ENCODE peak calls at places on chromosomes 12 and 14, in eight cellular contexts. One of them, this sample, is unnamed.
A peak's percentile ranks its signal among the peaks of the same experiment; 100 is the strongest.

GRCh38 chr14:35576856-35577255 is 42.9 kb downstream of the INSM2 start:
- DNase-seq in left lung: no peak
- DNase-seq in stomach: no peak
- DNase-seq in GM23338: no peak
- DNase-seq in pancreas: no peak
- DNase-seq in heart left ventricle: no peak
- DNase-seq in effector memory CD4-positive, alpha-beta T cell: no peak
- DNase-seq in BJ: no peak
- DNase-seq in this sample: no peak

GRCh38 chr12:29024117-29024516 is 125.0 kb upstream of the FAR2 start:
- DNase-seq in GM23338: peak; percentile 15
- DNase-seq in heart left ventricle: no peak
- DNase-seq in effector memory CD4-positive, alpha-beta T cell: no peak
- DNase-seq in BJ: no peak
- DNase-seq in left lung: no peak
- DNase-seq in pancreas: no peak
- DNase-seq in stomach: no peak
- DNase-seq in this sample: no peak

GRCh38 chr12:119202544-119202943 is 23.8 kb downstream of the HSPB8 start:
- DNase-seq in BJ: no peak
- DNase-seq in heart left ventricle: no peak
- DNase-seq in stomach: no peak
- DNase-seq in pancreas: no peak
- DNase-seq in left lung: no peak
- DNase-seq in GM23338: no peak
- DNase-seq in effector memory CD4-positive, alpha-beta T cell: no peak
- DNase-seq in this sample: no peak

GRCh38 chr12:52645120-52645761 is 6.8 kb downstream of the KRT2 start:
- DNase-seq in effector memory CD4-positive, alpha-beta T cell: peak; percentile 9
- DNase-seq in GM23338: no peak
- DNase-seq in heart left ventricle: no peak
- DNase-seq in pancreas: no peak
- DNase-seq in stomach: no peak
- DNase-seq in BJ: no peak
- DNase-seq in left lung: no peak
- DNase-seq in this sample: no peak

GRCh38 chr14:65250162-65250495 is 147.8 kb upstream of the MAX start:
- DNase-seq in GM23338: no peak
- DNase-seq in BJ: no peak
- DNase-seq in stomach: peak; percentile 74
- DNase-seq in left lung: no peak
- DNase-seq in heart left ventricle: no peak
- DNase-seq in effector memory CD4-positive, alpha-beta T cell: no peak
- DNase-seq in pancreas: peak; percentile 65
- DNase-seq in this sample: no peak

GRCh38 chr14:68784995-68785816 is 7.7 kb downstream of the ZFP36L1 start:
- DNase-seq in effector memory CD4-positive, alpha-beta T cell: no peak
- DNase-seq in left lung: no peak
- DNase-seq in heart left ventricle: no peak
- DNase-seq in GM23338: no peak
- DNase-seq in stomach: peak; percentile 27
- DNase-seq in BJ: no peak
- DNase-seq in pancreas: peak; percentile 61
- DNase-seq in this sample: no peak

GRCh38 chr14:96299441-96299840 is 43.4 kb downstream of the BDKRB1 start:
- DNase-seq in BJ: no peak
- DNase-seq in GM23338: no peak
- DNase-seq in heart left ventricle: no peak
- DNase-seq in effector memory CD4-positive, alpha-beta T cell: no peak
- DNase-seq in pancreas: no peak
- DNase-seq in left lung: no peak
- DNase-seq in stomach: no peak
- DNase-seq in this sample: no peak

GRCh38 chr12:45893240-45893639 is 97.1 kb downstream of the SCAF11 start:
- DNase-seq in left lung: no peak
- DNase-seq in GM23338: peak; percentile 79
- DNase-seq in heart left ventricle: no peak
- DNase-seq in BJ: no peak
- DNase-seq in stomach: no peak
- DNase-seq in pancreas: no peak
- DNase-seq in effector memory CD4-positive, alpha-beta T cell: no peak
- DNase-seq in this sample: no peak

GRCh38 chr12:124326899-124327298 is 32.0 kb downstream of the RFLNA start:
- DNase-seq in stomach: no peak
- DNase-seq in BJ: no peak
- DNase-seq in effector memory CD4-positive, alpha-beta T cell: no peak
- DNase-seq in GM23338: no peak
- DNase-seq in pancreas: no peak
- DNase-seq in heart left ventricle: no peak
- DNase-seq in left lung: no peak
- DNase-seq in this sample: no peak

GRCh38 chr12:116525418-116526001 is 33.7 kb upstream of the MAP1LC3B2 start:
- DNase-seq in BJ: no peak
- DNase-seq in effector memory CD4-positive, alpha-beta T cell: no peak
- DNase-seq in stomach: peak; percentile 80
- DNase-seq in left lung: peak; percentile 44
- DNase-seq in heart left ventricle: no peak
- DNase-seq in GM23338: peak; percentile 70
- DNase-seq in pancreas: peak; percentile 83
- DNase-seq in this sample: no peak

GRCh38 chr12:46557539-46558373 is 185.2 kb upstream of the SLC38A2 start:
- DNase-seq in left lung: no peak
- DNase-seq in effector memory CD4-positive, alpha-beta T cell: no peak
- DNase-seq in GM23338: no peak
- DNase-seq in pancreas: no peak
- DNase-seq in BJ: peak; percentile 72
- DNase-seq in stomach: no peak
- DNase-seq in heart left ventricle: no peak
- DNase-seq in this sample: no peak

GRCh38 chr12:100450726-100451125 is 22.9 kb upstream of the NR1H4 start:
- DNase-seq in heart left ventricle: no peak
- DNase-seq in effector memory CD4-positive, alpha-beta T cell: no peak
- DNase-seq in pancreas: no peak
- DNase-seq in stomach: no peak
- DNase-seq in left lung: no peak
- DNase-seq in BJ: no peak
- DNase-seq in GM23338: no peak
- DNase-seq in this sample: no peak

GRCh38 chr12:21823581-21823980 is 49.1 kb upstream of the KCNJ8 start:
- DNase-seq in stomach: no peak
- DNase-seq in GM23338: peak; percentile 18
- DNase-seq in pancreas: no peak
- DNase-seq in effector memory CD4-positive, alpha-beta T cell: no peak
- DNase-seq in BJ: no peak
- DNase-seq in left lung: peak; percentile 46
- DNase-seq in heart left ventricle: peak; percentile 67
- DNase-seq in this sample: no peak

GRCh38 chr14:91058017-91058675 is 2.3 kb downstream of the RPS6KA5 start:
- DNase-seq in GM23338: no peak
- DNase-seq in heart left ventricle: no peak
- DNase-seq in pancreas: no peak
- DNase-seq in BJ: no peak
- DNase-seq in effector memory CD4-positive, alpha-beta T cell: no peak
- DNase-seq in left lung: no peak
- DNase-seq in stomach: no peak
- DNase-seq in this sample: no peak

GRCh38 chr14:37253905-37254304 is 56.2 kb downstream of the MIPOL1 start:
- DNase-seq in heart left ventricle: no peak
- DNase-seq in effector memory CD4-positive, alpha-beta T cell: no peak
- DNase-seq in GM23338: no peak
- DNase-seq in left lung: no peak
- DNase-seq in stomach: no peak
- DNase-seq in BJ: peak; percentile 6
- DNase-seq in pancreas: no peak
- DNase-seq in this sample: no peak

GRCh38 chr12:8989425-8989824 is at the start of gene KLRG1:
- DNase-seq in BJ: no peak
- DNase-seq in left lung: no peak
- DNase-seq in effector memory CD4-positive, alpha-beta T cell: no peak
- DNase-seq in heart left ventricle: no peak
- DNase-seq in stomach: no peak
- DNase-seq in GM23338: no peak
- DNase-seq in pancreas: no peak
- DNase-seq in this sample: peak; percentile 33

GRCh38 chr14:20714593-20715250 is 26.2 kb downstream of the ANG start:
- DNase-seq in pancreas: peak; percentile 74
- DNase-seq in heart left ventricle: peak; percentile 81
- DNase-seq in GM23338: no peak
- DNase-seq in effector memory CD4-positive, alpha-beta T cell: no peak
- DNase-seq in left lung: peak; percentile 86
- DNase-seq in BJ: no peak
- DNase-seq in stomach: peak; percentile 91
- DNase-seq in this sample: no peak

GRCh38 chr14:100339757-100340453 is 16.8 kb downstream of the SLC25A47 start:
- DNase-seq in left lung: no peak
- DNase-seq in heart left ventricle: no peak
- DNase-seq in BJ: no peak
- DNase-seq in stomach: no peak
- DNase-seq in GM23338: no peak
- DNase-seq in pancreas: no peak
- DNase-seq in effector memory CD4-positive, alpha-beta T cell: no peak
- DNase-seq in this sample: no peak
- H3K36me3 ChIP-seq in left lung: no peaks in the 10 kb centered on the region
- H3K36me3 ChIP-seq in heart left ventricle: peaks cover 71% of the 10 kb centered on the region
- H3K36me3 ChIP-seq in BJ: peaks cover 39% of the 10 kb centered on the region
- H3K36me3 ChIP-seq in stomach: peaks cover 20% of the 10 kb centered on the region
- H3K36me3 ChIP-seq in GM23338: peaks cover 29% of the 10 kb centered on the region
- H3K36me3 ChIP-seq in pancreas: peaks cover 3% of the 10 kb centered on the region
- H3K36me3 ChIP-seq in effector memory CD4-positive, alpha-beta T cell: peaks cover 6% of the 10 kb centered on the region
- H3K36me3 ChIP-seq in this sample: peaks cover 32% of the 10 kb centered on the region

DNA sequence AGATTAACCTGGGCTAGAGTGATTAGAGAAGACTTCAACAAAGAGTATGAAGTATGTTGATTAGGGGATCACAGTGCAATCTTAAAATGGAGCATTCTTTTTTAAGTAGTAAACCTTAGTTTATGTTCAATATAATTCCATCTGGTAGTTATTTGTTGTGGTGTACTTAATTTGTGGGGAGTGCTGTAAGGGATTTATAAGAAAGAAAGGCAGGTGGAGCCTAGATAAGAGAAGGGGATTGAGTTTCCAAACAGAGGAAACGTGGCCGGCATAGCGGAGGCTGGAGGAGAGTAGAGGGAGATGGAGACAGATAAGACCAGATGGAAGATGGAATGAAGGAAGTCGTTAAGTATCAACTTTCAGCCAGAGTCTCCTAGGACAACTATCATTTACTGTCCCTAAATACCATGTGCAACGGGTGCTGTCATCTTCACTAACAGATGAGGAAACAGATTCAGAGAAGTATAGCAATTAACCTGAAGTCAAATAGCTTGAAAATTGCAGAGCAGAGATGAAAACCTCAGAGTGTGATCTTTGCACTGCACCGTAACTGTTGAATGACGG is 38.1 kb downstream of the GOLGA5 start:
- DNase-seq in heart left ventricle: no peak
- DNase-seq in stomach: no peak
- DNase-seq in BJ: no peak
- DNase-seq in effector memory CD4-positive, alpha-beta T cell: no peak
- DNase-seq in pancreas: no peak
- DNase-seq in left lung: no peak
- DNase-seq in GM23338: no peak
- DNase-seq in this sample: no peak
- H3K36me3 ChIP-seq in heart left ventricle: peaks cover 82% of the 10 kb centered on the region
- H3K36me3 ChIP-seq in stomach: peaks cover 36% of the 10 kb centered on the region
- H3K36me3 ChIP-seq in BJ: peaks cover 11% of the 10 kb centered on the region
- H3K36me3 ChIP-seq in effector memory CD4-positive, alpha-beta T cell: peaks cover 56% of the 10 kb centered on the region
- H3K36me3 ChIP-seq in pancreas: peaks cover 3% of the 10 kb centered on the region
- H3K36me3 ChIP-seq in left lung: no peaks in the 10 kb centered on the region
- H3K36me3 ChIP-seq in GM23338: peaks cover 12% of the 10 kb centered on the region
- H3K36me3 ChIP-seq in this sample: peaks cover 5% of the 10 kb centered on the region

GRCh38 chr12:57296291-57296690 is 45.3 kb upstream of the STAC3 start:
- DNase-seq in left lung: no peak
- DNase-seq in BJ: no peak
- DNase-seq in effector memory CD4-positive, alpha-beta T cell: no peak
- DNase-seq in pancreas: no peak
- DNase-seq in heart left ventricle: no peak
- DNase-seq in GM23338: no peak
- DNase-seq in stomach: no peak
- DNase-seq in this sample: no peak

GRCh38 chr12:57299514-57300016 is 48.6 kb upstream of the STAC3 start:
- DNase-seq in effector memory CD4-positive, alpha-beta T cell: no peak
- DNase-seq in stomach: no peak
- DNase-seq in heart left ventricle: no peak
- DNase-seq in BJ: no peak
- DNase-seq in GM23338: peak; percentile 37
- DNase-seq in left lung: no peak
- DNase-seq in pancreas: no peak
- DNase-seq in this sample: no peak

GRCh38 chr12:57300961-57301584 is 50.1 kb upstream of the STAC3 start:
- DNase-seq in GM23338: no peak
- DNase-seq in left lung: no peak
- DNase-seq in stomach: no peak
- DNase-seq in heart left ventricle: no peak
- DNase-seq in effector memory CD4-positive, alpha-beta T cell: no peak
- DNase-seq in BJ: no peak
- DNase-seq in pancreas: no peak
- DNase-seq in this sample: no peak
- H3K36me3 ChIP-seq in GM23338: no peaks in the 10 kb centered on the region
- H3K36me3 ChIP-seq in left lung: no peaks in the 10 kb centered on the region
- H3K36me3 ChIP-seq in stomach: peaks cover 39% of the 10 kb centered on the region
- H3K36me3 ChIP-seq in heart left ventricle: peaks cover 50% of the 10 kb centered on the region
- H3K36me3 ChIP-seq in effector memory CD4-positive, alpha-beta T cell: peaks cover 52% of the 10 kb centered on the region
- H3K36me3 ChIP-seq in BJ: peaks cover 2% of the 10 kb centered on the region
- H3K36me3 ChIP-seq in pancreas: no peaks in the 10 kb centered on the region
- H3K36me3 ChIP-seq in this sample: peaks cover 1% of the 10 kb centered on the region

GRCh38 chr12:64123448-64123847 is 98.6 kb downstream of the KICS2 start:
- DNase-seq in left lung: no peak
- DNase-seq in pancreas: no peak
- DNase-seq in stomach: no peak
- DNase-seq in heart left ventricle: no peak
- DNase-seq in BJ: no peak
- DNase-seq in GM23338: no peak
- DNase-seq in effector memory CD4-positive, alpha-beta T cell: no peak
- DNase-seq in this sample: no peak

GRCh38 chr12:64125913-64126312 is 96.2 kb downstream of the KICS2 start:
- DNase-seq in heart left ventricle: no peak
- DNase-seq in GM23338: no peak
- DNase-seq in effector memory CD4-positive, alpha-beta T cell: no peak
- DNase-seq in pancreas: peak; percentile 48
- DNase-seq in BJ: no peak
- DNase-seq in stomach: no peak
- DNase-seq in left lung: no peak
- DNase-seq in this sample: no peak

GRCh38 chr12:64124511-64125197 is 97.4 kb downstream of the KICS2 start:
- DNase-seq in heart left ventricle: no peak
- DNase-seq in effector memory CD4-positive, alpha-beta T cell: no peak
- DNase-seq in BJ: no peak
- DNase-seq in stomach: no peak
- DNase-seq in pancreas: no peak
- DNase-seq in left lung: no peak
- DNase-seq in GM23338: no peak
- DNase-seq in this sample: no peak

DNA sequence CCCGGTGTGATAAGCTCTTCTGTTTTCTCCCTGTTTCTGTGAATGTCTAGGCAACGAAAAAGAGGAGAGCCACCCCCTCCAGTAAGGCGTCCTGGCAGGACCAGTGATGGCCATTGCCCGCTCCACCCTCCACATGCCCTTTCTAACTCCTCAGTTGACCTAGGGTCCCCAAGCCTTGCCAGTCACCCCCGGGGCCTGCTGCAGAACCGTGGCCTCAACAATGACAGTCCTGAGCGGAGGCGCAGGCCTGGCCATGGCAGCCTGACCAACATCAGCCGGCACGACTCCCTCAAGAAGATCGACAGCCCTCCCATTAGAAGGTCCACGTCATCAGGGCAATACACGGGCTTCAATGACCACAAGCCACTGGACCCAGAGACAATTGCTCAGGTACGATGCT is 94.3 kb downstream of the KICS2 start:
- DNase-seq in stomach: no peak
- DNase-seq in GM23338: no peak
- DNase-seq in BJ: no peak
- DNase-seq in heart left ventricle: no peak
- DNase-seq in effector memory CD4-positive, alpha-beta T cell: no peak
- DNase-seq in left lung: no peak
- DNase-seq in pancreas: no peak
- DNase-seq in this sample: no peak
- H3K36me3 ChIP-seq in stomach: peaks cover 24% of the 10 kb centered on the region
- H3K36me3 ChIP-seq in GM23338: no peaks in the 10 kb centered on the region
- H3K36me3 ChIP-seq in BJ: peaks cover 18% of the 10 kb centered on the region
- H3K36me3 ChIP-seq in heart left ventricle: peaks cover 11% of the 10 kb centered on the region
- H3K36me3 ChIP-seq in effector memory CD4-positive, alpha-beta T cell: no peaks in the 10 kb centered on the region
- H3K36me3 ChIP-seq in left lung: no peaks in the 10 kb centered on the region
- H3K36me3 ChIP-seq in pancreas: no peaks in the 10 kb centered on the region
- H3K36me3 ChIP-seq in this sample: no peaks in the 10 kb centered on the region